ENCODE peak calls at places on chromosomes 5 and 9, in five cellular contexts. U is COR-L47; B is activated naive CD4-positive, alpha-beta T cell; L is activated T-helper 9 cell treated with anti-CD3 and anti-CD28 coated beads, Interleukin-2, amount 50 U/mL, for 16 hours; D is pancreas. F is an unnamed sample.

GRCh38 chr9:19648672-19649071 is 140.2 kb downstream of the SLC24A2 start:
- DNase-seq in U (no peak), L (no peak), B (no peak), D (no peak), F (no peak)

GRCh38 chr5:171321447-171321846 is 12.4 kb downstream of the TLX3 start:
- DNase-seq in U (no peak), B (no peak), L (no peak), D (no peak), F (no peak)

GRCh38 chr5:78260771-78261170 is 33.7 kb downstream of the AP3B1 start:
- DNase-seq in B (no peak), U (no peak), L (no peak), D (no peak), F (no peak)

GRCh38 chr5:124371121-124371706 is 375.2 kb downstream of the ZNF608 start:
- DNase-seq in B (no peak), D (no peak), L (no peak), U (no peak), F (no peak)

GRCh38 chr5:31161772-31162171 is 31.7 kb upstream of the CDH6 start:
- DNase-seq in B (no peak), D (no peak), U (no peak), L (no peak), F (no peak)

GRCh38 chr5:23352437-23352836 is 155.0 kb upstream of the PRDM9 start:
- DNase-seq in L (no peak), U (peak), D (no peak), B (no peak), F (no peak)

GRCh38 chr5:77561965-77562364 is 69.8 kb upstream of the WDR41 start:
- DNase-seq in B (no peak), D (no peak), U (no peak), L (no peak), F (no peak)

GRCh38 chr9:18014556-18014955 is 435.7 kb downstream of the SH3GL2 start:
- DNase-seq in D (no peak), B (no peak), U (no peak), L (no peak), F (no peak)